ENCODE peak calls at places on chromosomes 3 and 15, in eight cellular contexts. One of them, this sample, is unnamed.

GRCh38 chr3:146222204-146223046 is 28.5 kb downstream of the PLSCR4 start:
- DNase-seq in AG08395: no peak
- DNase-seq in ELR: peak; percentile 10
- DNase-seq in putamen: peak; percentile 12
- DNase-seq in T-helper 2 cell: no peak
- DNase-seq in fibroblast of the aortic adventitia: peak; percentile 44
- DNase-seq in amniotic stem cell: no peak
- DNase-seq in AG10803: no peak
- DNase-seq in this sample: no peak

GRCh38 chr3:169137943-169138342 is 525.6 kb downstream of the MECOM start:
- DNase-seq in AG10803: no peak
- DNase-seq in AG08395: no peak
- DNase-seq in ELR: no peak
- DNase-seq in amniotic stem cell: no peak
- DNase-seq in fibroblast of the aortic adventitia: peak; percentile 36
- DNase-seq in putamen: no peak
- DNase-seq in T-helper 2 cell: no peak
- DNase-seq in this sample: no peak

GRCh38 chr3:74344865-74345264 is 269.6 kb downstream of the CNTN3 start:
- DNase-seq in fibroblast of the aortic adventitia: no peak
- DNase-seq in AG08395: no peak
- DNase-seq in amniotic stem cell: no peak
- DNase-seq in ELR: no peak
- DNase-seq in putamen: no peak
- DNase-seq in T-helper 2 cell: no peak
- DNase-seq in AG10803: no peak
- DNase-seq in this sample: no peak

GRCh38 chr3:37961622-37962455 is 28.7 kb upstream of the VILL start:
- DNase-seq in putamen: no peak
- DNase-seq in T-helper 2 cell: no peak
- DNase-seq in fibroblast of the aortic adventitia: no peak
- DNase-seq in amniotic stem cell: no peak
- DNase-seq in ELR: no peak
- DNase-seq in AG08395: no peak
- DNase-seq in AG10803: no peak
- DNase-seq in this sample: no peak

GRCh38 chr15:52785672-52786406 is 4.3 kb downstream of the ONECUT1 start:
- DNase-seq in fibroblast of the aortic adventitia: no peak
- DNase-seq in T-helper 2 cell: no peak
- DNase-seq in AG08395: no peak
- DNase-seq in putamen: no peak
- DNase-seq in AG10803: no peak
- DNase-seq in ELR: no peak
- DNase-seq in amniotic stem cell: no peak
- DNase-seq in this sample: no peak

GRCh38 chr15:39919740-39920509 is at the start of gene GPR176:
- DNase-seq in amniotic stem cell: peak; percentile 70
- DNase-seq in putamen: no peak
- DNase-seq in AG08395: peak; percentile 89
- DNase-seq in T-helper 2 cell: peak; percentile 54
- DNase-seq in ELR: peak; percentile 91
- DNase-seq in fibroblast of the aortic adventitia: peak; percentile 87
- DNase-seq in AG10803: peak; percentile 93
- DNase-seq in this sample: peak; percentile 10

GRCh38 chr3:114213669-114214541 is 23.5 kb downstream of the ZNF80 start:
- DNase-seq in putamen: no peak
- DNase-seq in T-helper 2 cell: peak; percentile 96
- DNase-seq in fibroblast of the aortic adventitia: peak; percentile 75
- DNase-seq in amniotic stem cell: no peak
- DNase-seq in AG10803: peak; percentile 68
- DNase-seq in ELR: peak; percentile 90
- DNase-seq in AG08395: peak; percentile 87
- DNase-seq in this sample: peak; percentile 82

GRCh38 chr3:71536376-71536965 is 47.1 kb downstream of the FOXP1 start:
- DNase-seq in ELR: peak; percentile 84
- DNase-seq in amniotic stem cell: no peak
- DNase-seq in fibroblast of the aortic adventitia: peak; percentile 92
- DNase-seq in putamen: no peak
- DNase-seq in AG08395: peak; percentile 85
- DNase-seq in T-helper 2 cell: peak; percentile 31
- DNase-seq in AG10803: peak; percentile 85
- DNase-seq in this sample: no peak

GRCh38 chr3:183662099-183662498 is 26.7 kb downstream of the KLHL24 start:
- DNase-seq in amniotic stem cell: no peak
- DNase-seq in AG08395: no peak
- DNase-seq in AG10803: no peak
- DNase-seq in fibroblast of the aortic adventitia: no peak
- DNase-seq in ELR: no peak
- DNase-seq in putamen: no peak
- DNase-seq in T-helper 2 cell: no peak
- DNase-seq in this sample: no peak

GRCh38 chr3:123287051-123287961 is 85.6 kb downstream of the SEC22A start:
- DNase-seq in amniotic stem cell: no peak
- DNase-seq in T-helper 2 cell: no peak
- DNase-seq in AG08395: no peak
- DNase-seq in AG10803: no peak
- DNase-seq in putamen: no peak
- DNase-seq in fibroblast of the aortic adventitia: no peak
- DNase-seq in ELR: no peak
- DNase-seq in this sample: no peak

GRCh38 chr3:36317915-36318314 is 62.4 kb upstream of the STAC start:
- DNase-seq in AG08395: no peak
- DNase-seq in fibroblast of the aortic adventitia: no peak
- DNase-seq in T-helper 2 cell: no peak
- DNase-seq in amniotic stem cell: no peak
- DNase-seq in ELR: no peak
- DNase-seq in AG10803: no peak
- DNase-seq in putamen: no peak
- DNase-seq in this sample: no peak

GRCh38 chr15:96020133-96020532 is 310.4 kb upstream of the NR2F2 start:
- DNase-seq in AG10803: no peak
- DNase-seq in amniotic stem cell: no peak
- DNase-seq in putamen: peak; percentile 68
- DNase-seq in T-helper 2 cell: no peak
- DNase-seq in fibroblast of the aortic adventitia: no peak
- DNase-seq in AG08395: no peak
- DNase-seq in ELR: no peak
- DNase-seq in this sample: no peak

GRCh38 chr3:81602781-81603180 is 158.7 kb downstream of the GBE1 start:
- DNase-seq in putamen: no peak
- DNase-seq in AG10803: peak; percentile 26
- DNase-seq in AG08395: peak; percentile 21
- DNase-seq in ELR: peak; percentile 3
- DNase-seq in T-helper 2 cell: no peak
- DNase-seq in fibroblast of the aortic adventitia: peak; percentile 51
- DNase-seq in amniotic stem cell: no peak
- DNase-seq in this sample: no peak

GRCh38 chr15:78944669-78945407 is at the start of gene CTSH:
- DNase-seq in AG08395: peak; percentile 60
- DNase-seq in ELR: peak; percentile 48
- DNase-seq in putamen: peak; percentile 66
- DNase-seq in fibroblast of the aortic adventitia: peak; percentile 21
- DNase-seq in AG10803: peak; percentile 15
- DNase-seq in T-helper 2 cell: peak; percentile 84
- DNase-seq in amniotic stem cell: no peak
- DNase-seq in this sample: peak; percentile 63

GRCh38 chr3:99172736-99173657 is 271.5 kb upstream of the DCBLD2 start:
- DNase-seq in putamen: peak; percentile 26
- DNase-seq in fibroblast of the aortic adventitia: peak; percentile 88
- DNase-seq in ELR: peak; percentile 78
- DNase-seq in amniotic stem cell: peak; percentile 14
- DNase-seq in AG10803: peak; percentile 86
- DNase-seq in T-helper 2 cell: peak; percentile 51
- DNase-seq in AG08395: peak; percentile 61
- DNase-seq in this sample: peak; percentile 2

GRCh38 chr3:42148982-42149432 is 57.9 kb downstream of the TRAK1 start:
- DNase-seq in putamen: peak; percentile 96
- DNase-seq in AG08395: peak; percentile 84
- DNase-seq in amniotic stem cell: peak; percentile 57
- DNase-seq in AG10803: peak; percentile 57
- DNase-seq in T-helper 2 cell: no peak
- DNase-seq in fibroblast of the aortic adventitia: peak; percentile 86
- DNase-seq in ELR: peak; percentile 68
- DNase-seq in this sample: no peak

GRCh38 chr3:31610700-31611275 is 78.1 kb downstream of the STT3B start:
- DNase-seq in AG08395: peak; percentile 38
- DNase-seq in T-helper 2 cell: no peak
- DNase-seq in amniotic stem cell: peak; percentile 20
- DNase-seq in ELR: peak; percentile 53
- DNase-seq in AG10803: peak; percentile 30
- DNase-seq in putamen: no peak
- DNase-seq in fibroblast of the aortic adventitia: peak; percentile 71
- DNase-seq in this sample: no peak

GRCh38 chr15:67199391-67199790 is 55.1 kb downstream of the AAGAB start:
- DNase-seq in ELR: no peak
- DNase-seq in fibroblast of the aortic adventitia: peak; percentile 21
- DNase-seq in amniotic stem cell: no peak
- DNase-seq in AG10803: peak; percentile 39
- DNase-seq in T-helper 2 cell: no peak
- DNase-seq in putamen: no peak
- DNase-seq in AG08395: no peak
- DNase-seq in this sample: no peak

GRCh38 chr3:15292765-15293522 is 39.4 kb downstream of the SH3BP5 start:
- DNase-seq in AG08395: no peak
- DNase-seq in amniotic stem cell: no peak
- DNase-seq in T-helper 2 cell: no peak
- DNase-seq in ELR: no peak
- DNase-seq in fibroblast of the aortic adventitia: peak; percentile 75
- DNase-seq in AG10803: no peak
- DNase-seq in putamen: no peak
- DNase-seq in this sample: no peak

GRCh38 chr15:57118013-57118799 is 199.8 kb downstream of the TCF12 start:
- DNase-seq in AG10803: peak; percentile 11
- DNase-seq in T-helper 2 cell: peak; percentile 56
- DNase-seq in putamen: peak; percentile 47
- DNase-seq in AG08395: no peak
- DNase-seq in ELR: peak; percentile 57
- DNase-seq in amniotic stem cell: no peak
- DNase-seq in fibroblast of the aortic adventitia: peak; percentile 25
- DNase-seq in this sample: no peak

This sample was measured in naive thymus-derived CD8-positive, alpha-beta T cell.